ENCODE peak calls at places on chromosome 6, in nine cellular contexts. O, Q, I, E, V, B, W, D and G are unnamed samples.
A peak's percentile ranks its signal among the peaks of the same experiment; 100 is the strongest.

GRCh38 chr6:87237804-87238203 is 82.4 kb downstream of the ZNF292 start:
- DNase-seq in O (peak; percentile 24), Q (peak; percentile 30), I (no peak), E (no peak), V (no peak), B (no peak), W (no peak), D (no peak), G (no peak)

GRCh38 chr6:20440291-20440690 is 38.6 kb downstream of the E2F3 start:
- DNase-seq in O (no peak), Q (peak; percentile 57), I (no peak), E (no peak), V (no peak), B (no peak), W (no peak), D (no peak), G (no peak)

GRCh38 chr6:157050537-157051280 is 272.6 kb downstream of the TMEM242 start:
- DNase-seq in O (no peak), Q (no peak), I (no peak), E (no peak), V (no peak), B (peak; percentile 76), W (no peak), D (no peak), G (no peak)

GRCh38 chr6:54525731-54526130 is 217.5 kb downstream of the TINAG start:
- DNase-seq in O (no peak), Q (peak; percentile 62), I (peak; percentile 6), E (no peak), V (no peak), B (no peak), W (no peak), D (no peak), G (no peak)

GRCh38 chr6:85005494-85005893 is 241.1 kb upstream of the TBX18 start:
- DNase-seq in O (no peak), Q (no peak), I (no peak), E (no peak), V (no peak), B (no peak), W (no peak), D (no peak), G (no peak)

GRCh38 chr6:122610690-122611455 is 668 bp downstream of the PKIB start:
- DNase-seq in O (peak; percentile 35), Q (peak; percentile 30), I (no peak), E (no peak), V (no peak), B (no peak), W (no peak), D (no peak), G (peak; percentile 12)

GRCh38 chr6:46610862-46611553 is 41.6 kb downstream of the CYP39A1 start:
- DNase-seq in O (no peak), Q (no peak), I (no peak), E (no peak), V (no peak), B (no peak), W (no peak), D (no peak), G (no peak)

GRCh38 chr6:167965602-167966539 is 31.6 kb upstream of the KIF25 start:
- DNase-seq in O (no peak), Q (no peak), I (no peak), E (no peak), V (no peak), B (no peak), W (no peak), D (no peak), G (no peak)

GRCh38 chr6:34414999-34415858 is 10.6 kb downstream of the RPS10 start:
- DNase-seq in O (peak; percentile 64), Q (peak; percentile 77), I (no peak), E (peak; percentile 15), V (no peak), B (no peak), W (peak; percentile 42), D (no peak), G (peak; percentile 57)

GRCh38 chr6:35417979-35418661 is 34.0 kb upstream of the FANCE start:
- DNase-seq in O (no peak), Q (no peak), I (peak; percentile 7), E (no peak), V (no peak), B (no peak), W (no peak), D (no peak), G (no peak)

GRCh38 chr6:13006578-13007300 is 290.2 kb downstream of the PHACTR1 start:
- DNase-seq in O (no peak), Q (no peak), I (peak; percentile 19), E (no peak), V (no peak), B (no peak), W (no peak), D (no peak), G (no peak)

GRCh38 chr6:1759877-1760276 is 150.2 kb downstream of the FOXC1 start:
- DNase-seq in O (no peak), Q (no peak), I (no peak), E (no peak), V (no peak), B (no peak), W (no peak), D (no peak), G (no peak)

GRCh38 chr6:88492824-88493223 is 326.7 kb upstream of the CNR1 start:
- DNase-seq in O (peak; percentile 11), Q (no peak), I (no peak), E (no peak), V (no peak), B (no peak), W (no peak), D (no peak), G (no peak)

GRCh38 chr6:43948527-43949450 is 178.5 kb downstream of the MRPL14 start:
- DNase-seq in O (no peak), Q (no peak), I (no peak), E (no peak), V (no peak), B (no peak), W (no peak), D (peak; percentile 22), G (no peak)

GRCh38 chr6:42190784-42191183 is 4.0 kb downstream of the GUCA1B start:
- DNase-seq in O (no peak), Q (no peak), I (no peak), E (no peak), V (no peak), B (no peak), W (no peak), D (no peak), G (no peak)

GRCh38 chr6:96075826-96076225 is 60.1 kb downstream of the FUT9 start:
- DNase-seq in O (no peak), Q (no peak), I (no peak), E (no peak), V (no peak), B (no peak), W (no peak), D (no peak), G (no peak)

GRCh38 chr6:1933292-1933691 is 312.1 kb downstream of the GMDS start:
- DNase-seq in O (no peak), Q (no peak), I (no peak), E (no peak), V (no peak), B (no peak), W (no peak), D (no peak), G (no peak)